ENCODE peak calls at places on chromosomes 6 and 20, in nine cellular contexts. K, T, C, V, J, S, Q, P and Z are unnamed samples.

GRCh38 chr6:25006565-25007001 is 70.8 kb upstream of the RIPOR2 start:
- DNase-seq in Q (no peak), K (no peak), P (no peak), V (peak), T (no peak), J (peak), S (no peak), C (no peak), Z (peak)

GRCh38 chr6:33759887-33760629 is 13.4 kb upstream of the IP6K3 start:
- DNase-seq in S (no peak), T (no peak), P (no peak), K (no peak), Q (no peak), V (no peak), J (no peak), C (no peak), Z (no peak)

GRCh38 chr6:18147160-18147559 is 7.7 kb downstream of the TPMT start:
- DNase-seq in P (no peak), J (peak), S (no peak), K (no peak), T (no peak), C (no peak), V (no peak), Q (no peak), Z (peak)

GRCh38 chr20:48390981-48391380 is 436.8 kb downstream of the PREX1 start:
- DNase-seq in P (no peak), S (no peak), T (no peak), V (no peak), Q (no peak), J (no peak), C (no peak), K (no peak), Z (no peak)

GRCh38 chr20:62651285-62652021 is 9.2 kb downstream of the SLCO4A1 start:
- DNase-seq in S (no peak), T (no peak), P (no peak), V (peak), J (peak), C (peak), K (peak), Q (no peak), Z (peak)

GRCh38 chr6:125846292-125847024 is 55.7 kb downstream of the NCOA7 start:
- DNase-seq in J (no peak), C (no peak), Q (no peak), V (no peak), K (no peak), P (no peak), S (no peak), T (no peak), Z (no peak)

GRCh38 chr20:57087102-57087501 is 179.3 kb downstream of the BMP7 start:
- DNase-seq in S (no peak), J (no peak), T (no peak), K (no peak), V (no peak), P (no peak), Q (no peak), C (no peak), Z (no peak)

GRCh38 chr20:50146732-50147662 is 6.5 kb downstream of the PEDS1 start:
- DNase-seq in T (peak), Q (no peak), C (no peak), S (no peak), V (peak), J (no peak), P (no peak), K (peak), Z (no peak)

GRCh38 chr20:59291740-59292139 is 8.7 kb upstream of the EDN3 start:
- DNase-seq in Q (no peak), P (no peak), V (no peak), T (no peak), S (no peak), C (no peak), K (no peak), J (no peak), Z (no peak)

GRCh38 chr20:61589055-61589385 is 337.0 kb downstream of the CDH4 start:
- DNase-seq in T (no peak), J (peak), V (no peak), S (no peak), P (no peak), Q (peak), C (no peak), K (no peak), Z (peak)

GRCh38 chr20:43961541-43962471 is 47.2 kb downstream of the TOX2 start:
- DNase-seq in K (no peak), S (no peak), J (no peak), V (no peak), T (no peak), P (peak), Q (no peak), C (no peak), Z (no peak)

GRCh38 chr6:16674666-16675392 is 86.4 kb downstream of the ATXN1 start:
- DNase-seq in K (no peak), Q (peak), P (no peak), S (no peak), T (no peak), J (peak), C (no peak), V (no peak), Z (peak)

GRCh38 chr6:152948150-152948768 is 34.6 kb downstream of the FBXO5 start:
- DNase-seq in C (no peak), K (no peak), T (no peak), P (peak), J (peak), Q (peak), V (no peak), S (peak), Z (peak)

GRCh38 chr6:161154796-161155335 is 119.0 kb downstream of the AGPAT4 start:
- DNase-seq in V (no peak), J (no peak), Q (no peak), C (peak), P (no peak), T (no peak), S (no peak), K (no peak), Z (no peak)

GRCh38 chr6:14857501-14857900 is 388.4 kb upstream of the JARID2 start:
- DNase-seq in J (no peak), Q (no peak), C (peak), P (no peak), S (no peak), V (no peak), K (peak), T (no peak), Z (no peak)

GRCh38 chr6:2751871-2752270 is 1.1 kb upstream of the MYLK4 start:
- DNase-seq in Q (no peak), V (no peak), T (peak), S (no peak), C (no peak), P (no peak), J (no peak), K (no peak), Z (no peak)

GRCh38 chr6:17714177-17714576 is 7.5 kb upstream of the NUP153 start:
- DNase-seq in Q (no peak), J (no peak), T (no peak), C (no peak), K (no peak), V (no peak), P (no peak), S (no peak), Z (peak)